ENCODE peak calls at places on chromosomes 1 and 21, in ten cellular contexts. One of them, this sample, is unnamed.

GRCh38 chr1:15123925-15124324 is 29.6 kb upstream of the TMEM51 start:
- DNase-seq in cardiac muscle cell: no peak
- DNase-seq in dorsolateral prefrontal cortex: no peak
- DNase-seq in IMR-90: no peak
- DNase-seq in ovary: no peak
- DNase-seq in fibroblast of pulmonary artery: no peak
- DNase-seq in lower lobe of right lung: no peak
- DNase-seq in epithelial cell of esophagus: no peak
- DNase-seq in uterus: no peak
- DNase-seq in Caco-2: no peak
- DNase-seq in this sample: no peak

GRCh38 chr1:158037876-158038359 is 44.5 kb downstream of the KIRREL1 start:
- DNase-seq in cardiac muscle cell: peak; percentile 65
- DNase-seq in dorsolateral prefrontal cortex: no peak
- DNase-seq in IMR-90: peak; percentile 67
- DNase-seq in ovary: no peak
- DNase-seq in fibroblast of pulmonary artery: peak; percentile 67
- DNase-seq in lower lobe of right lung: no peak
- DNase-seq in epithelial cell of esophagus: peak; percentile 66
- DNase-seq in uterus: peak; percentile 41
- DNase-seq in Caco-2: no peak
- DNase-seq in this sample: peak; percentile 78

GRCh38 chr1:12249181-12249580 is 19.4 kb downstream of the VPS13D start:
- DNase-seq in cardiac muscle cell: no peak
- DNase-seq in dorsolateral prefrontal cortex: no peak
- DNase-seq in IMR-90: peak; percentile 58
- DNase-seq in ovary: no peak
- DNase-seq in fibroblast of pulmonary artery: peak; percentile 14
- DNase-seq in lower lobe of right lung: no peak
- DNase-seq in epithelial cell of esophagus: peak; percentile 17
- DNase-seq in uterus: no peak
- DNase-seq in Caco-2: no peak
- DNase-seq in this sample: no peak

GRCh38 chr1:116015679-116016078 is 39.4 kb downstream of the SLC22A15 start:
- DNase-seq in cardiac muscle cell: no peak
- DNase-seq in dorsolateral prefrontal cortex: no peak
- DNase-seq in IMR-90: no peak
- DNase-seq in ovary: no peak
- DNase-seq in fibroblast of pulmonary artery: no peak
- DNase-seq in lower lobe of right lung: no peak
- DNase-seq in epithelial cell of esophagus: no peak
- DNase-seq in uterus: no peak
- DNase-seq in Caco-2: no peak
- DNase-seq in this sample: no peak

GRCh38 chr1:61807606-61808005 is 65.3 kb downstream of the PATJ start:
- DNase-seq in cardiac muscle cell: no peak
- DNase-seq in dorsolateral prefrontal cortex: no peak
- DNase-seq in IMR-90: peak; percentile 24
- DNase-seq in ovary: no peak
- DNase-seq in fibroblast of pulmonary artery: no peak
- DNase-seq in lower lobe of right lung: no peak
- DNase-seq in epithelial cell of esophagus: no peak
- DNase-seq in uterus: no peak
- DNase-seq in Caco-2: no peak
- DNase-seq in this sample: peak; percentile 11

GRCh38 chr1:193275773-193276172 is 89.4 kb upstream of the B3GALT2 start:
- DNase-seq in cardiac muscle cell: no peak
- DNase-seq in dorsolateral prefrontal cortex: no peak
- DNase-seq in IMR-90: no peak
- DNase-seq in ovary: no peak
- DNase-seq in fibroblast of pulmonary artery: no peak
- DNase-seq in lower lobe of right lung: no peak
- DNase-seq in epithelial cell of esophagus: no peak
- DNase-seq in uterus: no peak
- DNase-seq in Caco-2: peak; percentile 3
- DNase-seq in this sample: no peak

GRCh38 chr1:230123280-230124186 is 56.5 kb downstream of the GALNT2 start:
- DNase-seq in cardiac muscle cell: no peak
- DNase-seq in dorsolateral prefrontal cortex: no peak
- DNase-seq in IMR-90: peak; percentile 89
- DNase-seq in ovary: no peak
- DNase-seq in fibroblast of pulmonary artery: no peak
- DNase-seq in lower lobe of right lung: no peak
- DNase-seq in epithelial cell of esophagus: no peak
- DNase-seq in uterus: no peak
- DNase-seq in Caco-2: no peak
- DNase-seq in this sample: peak; percentile 90

GRCh38 chr1:185966487-185966886 is 232.3 kb downstream of the HMCN1 start:
- DNase-seq in cardiac muscle cell: peak; percentile 49
- DNase-seq in dorsolateral prefrontal cortex: no peak
- DNase-seq in IMR-90: no peak
- DNase-seq in ovary: no peak
- DNase-seq in fibroblast of pulmonary artery: peak; percentile 46
- DNase-seq in lower lobe of right lung: no peak
- DNase-seq in epithelial cell of esophagus: no peak
- DNase-seq in uterus: no peak
- DNase-seq in Caco-2: no peak
- DNase-seq in this sample: no peak

GRCh38 chr1:68120136-68120791 is 69.8 kb upstream of the DIRAS3 start:
- DNase-seq in cardiac muscle cell: peak; percentile 89
- DNase-seq in dorsolateral prefrontal cortex: no peak
- DNase-seq in IMR-90: peak; percentile 85
- DNase-seq in ovary: peak; percentile 25
- DNase-seq in fibroblast of pulmonary artery: peak; percentile 90
- DNase-seq in lower lobe of right lung: no peak
- DNase-seq in epithelial cell of esophagus: peak; percentile 76
- DNase-seq in uterus: peak; percentile 73
- DNase-seq in Caco-2: peak; percentile 68
- DNase-seq in this sample: peak; percentile 84

GRCh38 chr1:56715161-56715560 is 70.0 kb downstream of the PRKAA2 start:
- DNase-seq in cardiac muscle cell: no peak
- DNase-seq in dorsolateral prefrontal cortex: no peak
- DNase-seq in IMR-90: peak; percentile 27
- DNase-seq in ovary: no peak
- DNase-seq in fibroblast of pulmonary artery: no peak
- DNase-seq in lower lobe of right lung: no peak
- DNase-seq in epithelial cell of esophagus: no peak
- DNase-seq in uterus: no peak
- DNase-seq in Caco-2: no peak
- DNase-seq in this sample: no peak

GRCh38 chr1:241612533-241613505 is 27.4 kb downstream of the CHML start:
- DNase-seq in cardiac muscle cell: peak; percentile 85
- DNase-seq in dorsolateral prefrontal cortex: no peak
- DNase-seq in IMR-90: peak; percentile 97
- DNase-seq in ovary: no peak
- DNase-seq in fibroblast of pulmonary artery: peak; percentile 90
- DNase-seq in lower lobe of right lung: no peak
- DNase-seq in epithelial cell of esophagus: peak; percentile 94
- DNase-seq in uterus: peak; percentile 20
- DNase-seq in Caco-2: no peak
- DNase-seq in this sample: peak; percentile 96

GRCh38 chr1:53553734-53554509 is 94.7 kb downstream of the DMRTB1 start:
- DNase-seq in cardiac muscle cell: no peak
- DNase-seq in dorsolateral prefrontal cortex: peak; percentile 2
- DNase-seq in IMR-90: no peak
- DNase-seq in ovary: no peak
- DNase-seq in fibroblast of pulmonary artery: no peak
- DNase-seq in lower lobe of right lung: peak; percentile 28
- DNase-seq in epithelial cell of esophagus: no peak
- DNase-seq in uterus: peak; percentile 7
- DNase-seq in Caco-2: no peak
- DNase-seq in this sample: no peak

GRCh38 chr1:153058154-153058553 is 842 bp upstream of the SPRR2A start:
- DNase-seq in cardiac muscle cell: no peak
- DNase-seq in dorsolateral prefrontal cortex: no peak
- DNase-seq in IMR-90: no peak
- DNase-seq in ovary: no peak
- DNase-seq in fibroblast of pulmonary artery: no peak
- DNase-seq in lower lobe of right lung: no peak
- DNase-seq in epithelial cell of esophagus: no peak
- DNase-seq in uterus: no peak
- DNase-seq in Caco-2: no peak
- DNase-seq in this sample: no peak

GRCh38 chr1:84174051-84174556 is 30.0 kb downstream of the PRKACB start:
- DNase-seq in cardiac muscle cell: peak; percentile 49
- DNase-seq in dorsolateral prefrontal cortex: no peak
- DNase-seq in IMR-90: peak; percentile 65
- DNase-seq in ovary: no peak
- DNase-seq in fibroblast of pulmonary artery: peak; percentile 72
- DNase-seq in lower lobe of right lung: no peak
- DNase-seq in epithelial cell of esophagus: peak; percentile 76
- DNase-seq in uterus: no peak
- DNase-seq in Caco-2: no peak
- DNase-seq in this sample: peak; percentile 21

GRCh38 chr1:21936366-21937031 is 611 bp downstream of the HSPG2 start:
- DNase-seq in cardiac muscle cell: no peak
- DNase-seq in dorsolateral prefrontal cortex: no peak
- DNase-seq in IMR-90: no peak
- DNase-seq in ovary: peak; percentile 70
- DNase-seq in fibroblast of pulmonary artery: no peak
- DNase-seq in lower lobe of right lung: peak; percentile 56
- DNase-seq in epithelial cell of esophagus: peak; percentile 15
- DNase-seq in uterus: peak; percentile 60
- DNase-seq in Caco-2: no peak
- DNase-seq in this sample: no peak
- H3K4me3 ChIP-seq in cardiac muscle cell: peak overlapping the region; percentile 79
- H3K4me3 ChIP-seq in dorsolateral prefrontal cortex: peak overlapping the region; percentile 59
- H3K4me3 ChIP-seq in IMR-90: peak overlapping the region; percentile 65
- H3K4me3 ChIP-seq in ovary: peak overlapping the region; percentile 76
- H3K4me3 ChIP-seq in fibroblast of pulmonary artery: peak overlapping the region; percentile 65
- H3K4me3 ChIP-seq in lower lobe of right lung: peak overlapping the region; percentile 70
- H3K4me3 ChIP-seq in epithelial cell of esophagus: peak overlapping the region; percentile 70
- H3K4me3 ChIP-seq in uterus: peak overlapping the region; percentile 85
- H3K4me3 ChIP-seq in Caco-2: peak overlapping the region; percentile 93
- H3K4me3 ChIP-seq in this sample: peak overlapping the region; percentile 80

DNA sequence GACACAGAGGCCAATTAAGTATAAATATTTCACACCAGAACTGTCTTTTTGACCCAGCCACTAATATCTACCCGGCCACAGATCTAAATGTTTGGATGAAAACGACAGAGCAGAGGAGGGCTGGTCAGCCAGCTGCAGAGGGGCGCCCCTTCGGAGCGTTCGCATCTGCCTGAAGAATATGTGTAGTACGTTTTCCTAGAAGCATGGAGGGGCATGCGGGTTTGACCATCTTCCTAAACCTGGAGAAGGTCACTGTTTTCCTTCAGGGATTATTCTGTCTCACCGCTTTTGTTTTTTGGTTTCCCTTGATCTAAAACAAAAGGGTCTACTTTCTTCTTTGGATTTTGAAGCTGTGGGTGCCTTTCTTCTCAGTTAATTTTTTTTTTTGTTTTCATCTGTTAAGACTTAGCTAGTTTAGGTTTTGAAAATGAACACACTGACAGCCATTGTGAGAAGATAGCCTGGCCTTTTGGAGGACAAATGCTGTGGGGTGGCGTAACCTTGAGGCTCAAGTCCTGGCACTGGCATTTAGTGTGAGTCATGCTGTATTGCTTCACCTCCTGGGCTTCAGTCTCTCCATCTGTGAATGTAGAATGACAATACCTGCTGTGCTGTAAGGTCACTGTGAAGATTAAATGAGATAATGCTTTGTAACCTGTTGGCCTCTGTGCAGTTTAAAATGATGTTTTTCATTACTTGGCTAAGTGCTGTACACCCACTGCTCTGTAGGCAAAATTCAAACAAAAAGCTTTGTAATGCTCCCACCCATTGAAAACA is 74.1 kb upstream of the IRF2BP2 start:
- DNase-seq in cardiac muscle cell: peak; percentile 86
- DNase-seq in dorsolateral prefrontal cortex: no peak
- DNase-seq in IMR-90: peak; percentile 75
- DNase-seq in ovary: peak; percentile 43
- DNase-seq in fibroblast of pulmonary artery: peak; percentile 88
- DNase-seq in lower lobe of right lung: peak; percentile 75
- DNase-seq in epithelial cell of esophagus: peak; percentile 92
- DNase-seq in uterus: peak; percentile 76
- DNase-seq in Caco-2: peak; percentile 48
- DNase-seq in this sample: peak; percentile 93
- TF ChIP-seq CTCF in cardiac muscle cell: no peak
- TF ChIP-seq CTCF in dorsolateral prefrontal cortex: no peak
- TF ChIP-seq CTCF in IMR-90: no peak
- TF ChIP-seq CTCF in ovary: no peak
- TF ChIP-seq CTCF in fibroblast of pulmonary artery: no peak
- TF ChIP-seq CTCF in lower lobe of right lung: no peak
- TF ChIP-seq CTCF in epithelial cell of esophagus: no peak
- TF ChIP-seq CTCF in uterus: no peak
- TF ChIP-seq CTCF in Caco-2: no peak
- TF ChIP-seq CTCF in this sample: no peak

GRCh38 chr21:40841524-40842196 is 5.3 kb downstream of the DSCAM start:
- DNase-seq in cardiac muscle cell: no peak
- DNase-seq in dorsolateral prefrontal cortex: peak; percentile 34
- DNase-seq in IMR-90: no peak
- DNase-seq in ovary: no peak
- DNase-seq in fibroblast of pulmonary artery: no peak
- DNase-seq in lower lobe of right lung: peak; percentile 65
- DNase-seq in epithelial cell of esophagus: peak; percentile 79
- DNase-seq in uterus: no peak
- DNase-seq in Caco-2: peak; percentile 66
- DNase-seq in this sample: no peak
- H3K4me3 ChIP-seq in cardiac muscle cell: peak overlapping the region; percentile 55
- H3K4me3 ChIP-seq in dorsolateral prefrontal cortex: peak overlapping the region; percentile 52
- H3K4me3 ChIP-seq in IMR-90: no peak overlapping the region
- H3K4me3 ChIP-seq in ovary: no peak overlapping the region
- H3K4me3 ChIP-seq in fibroblast of pulmonary artery: no peak overlapping the region
- H3K4me3 ChIP-seq in lower lobe of right lung: peak overlapping the region; percentile 37
- H3K4me3 ChIP-seq in epithelial cell of esophagus: peak overlapping the region; percentile 45
- H3K4me3 ChIP-seq in uterus: no peak overlapping the region
- H3K4me3 ChIP-seq in Caco-2: peak overlapping the region; percentile 23
- H3K4me3 ChIP-seq in this sample: no peak overlapping the region

GRCh38 chr1:225412301-225412700 is 15.5 kb downstream of the LBR start:
- DNase-seq in cardiac muscle cell: no peak
- DNase-seq in dorsolateral prefrontal cortex: no peak
- DNase-seq in IMR-90: no peak
- DNase-seq in ovary: no peak
- DNase-seq in fibroblast of pulmonary artery: no peak
- DNase-seq in lower lobe of right lung: no peak
- DNase-seq in epithelial cell of esophagus: no peak
- DNase-seq in uterus: no peak
- DNase-seq in Caco-2: no peak
- DNase-seq in this sample: no peak

GRCh38 chr1:225415967-225416745 is 11.7 kb downstream of the LBR start:
- DNase-seq in cardiac muscle cell: no peak
- DNase-seq in dorsolateral prefrontal cortex: no peak
- DNase-seq in IMR-90: no peak
- DNase-seq in ovary: no peak
- DNase-seq in fibroblast of pulmonary artery: no peak
- DNase-seq in lower lobe of right lung: no peak
- DNase-seq in epithelial cell of esophagus: no peak
- DNase-seq in uterus: no peak
- DNase-seq in Caco-2: no peak
- DNase-seq in this sample: no peak

GRCh38 chr1:225412803-225413338 is 15.0 kb downstream of the LBR start:
- DNase-seq in cardiac muscle cell: no peak
- DNase-seq in dorsolateral prefrontal cortex: no peak
- DNase-seq in IMR-90: no peak
- DNase-seq in ovary: no peak
- DNase-seq in fibroblast of pulmonary artery: no peak
- DNase-seq in lower lobe of right lung: no peak
- DNase-seq in epithelial cell of esophagus: no peak
- DNase-seq in uterus: no peak
- DNase-seq in Caco-2: peak; percentile 23
- DNase-seq in this sample: no peak

GRCh38 chr1:225415307-225415706 is 12.5 kb downstream of the LBR start:
- DNase-seq in cardiac muscle cell: no peak
- DNase-seq in dorsolateral prefrontal cortex: no peak
- DNase-seq in IMR-90: no peak
- DNase-seq in ovary: no peak
- DNase-seq in fibroblast of pulmonary artery: no peak
- DNase-seq in lower lobe of right lung: no peak
- DNase-seq in epithelial cell of esophagus: no peak
- DNase-seq in uterus: no peak
- DNase-seq in Caco-2: no peak
- DNase-seq in this sample: no peak

GRCh38 chr1:225413708-225414375 is 14.0 kb downstream of the LBR start:
- DNase-seq in cardiac muscle cell: no peak
- DNase-seq in dorsolateral prefrontal cortex: no peak
- DNase-seq in IMR-90: no peak
- DNase-seq in ovary: no peak
- DNase-seq in fibroblast of pulmonary artery: no peak
- DNase-seq in lower lobe of right lung: no peak
- DNase-seq in epithelial cell of esophagus: no peak
- DNase-seq in uterus: no peak
- DNase-seq in Caco-2: no peak
- DNase-seq in this sample: no peak
- TF ChIP-seq CTCF in cardiac muscle cell: no peak
- TF ChIP-seq CTCF in dorsolateral prefrontal cortex: no peak
- TF ChIP-seq CTCF in IMR-90: no peak
- TF ChIP-seq CTCF in ovary: no peak
- TF ChIP-seq CTCF in fibroblast of pulmonary artery: no peak
- TF ChIP-seq CTCF in lower lobe of right lung: no peak
- TF ChIP-seq CTCF in epithelial cell of esophagus: no peak
- TF ChIP-seq CTCF in uterus: no peak
- TF ChIP-seq CTCF in Caco-2: peak; percentile 1
- TF ChIP-seq CTCF in this sample: no peak

This sample was measured in fibroblast of mammary gland.